ENCODE peak calls at places on chromosomes 1 and 21, in four cellular contexts. P, M, A and N are unnamed samples.

GRCh38 chr1:159089184-159089791 is 12.7 kb upstream of the AIM2 start:
- DNase-seq in A (no peak), P (no peak), M (no peak), N (peak)

GRCh38 chr21:28427356-28428022 is 565.2 kb downstream of the LTN1 start:
- DNase-seq in A (no peak), M (no peak), P (peak), N (no peak)

GRCh38 chr1:178612261-178612660 is 99.4 kb downstream of the TEX35 start:
- DNase-seq in A (no peak), P (peak), M (no peak), N (no peak)

GRCh38 chr1:223731076-223731770 is 18.9 kb downstream of the CAPN2 start:
- DNase-seq in M (no peak), A (no peak), P (peak), N (no peak)

GRCh38 chr1:39695011-39695410 is 3.8 kb upstream of the HPCAL4 start:
- DNase-seq in P (peak), A (no peak), M (no peak), N (no peak)

GRCh38 chr1:3145489-3146325 is 76.7 kb downstream of the PRDM16 start:
- DNase-seq in P (no peak), M (no peak), A (no peak), N (no peak)

GRCh38 chr1:219621047-219621786 is 8.3 kb upstream of the ZC3H11B start:
- DNase-seq in A (no peak), P (no peak), M (no peak), N (no peak)

GRCh38 chr1:21906173-21907078 is 30.7 kb downstream of the HSPG2 start:
- DNase-seq in P (peak), M (no peak), A (peak), N (no peak)

GRCh38 chr1:235100124-235100801 is 28.4 kb downstream of the TOMM20 start:
- DNase-seq in A (peak), M (peak), P (no peak), N (no peak)

GRCh38 chr21:32096411-32096810 is 182.4 kb downstream of the MIS18A start:
- DNase-seq in P (no peak), A (no peak), M (no peak), N (peak)

GRCh38 chr1:91876751-91877573 is 9.0 kb downstream of the TGFBR3 start:
- DNase-seq in P (no peak), M (no peak), A (no peak), N (no peak)

GRCh38 chr1:109975718-109976117 is 8.8 kb upstream of the AHCYL1 start:
- DNase-seq in M (no peak), P (peak), A (no peak), N (no peak)

GRCh38 chr1:99503276-99503747 is 142.6 kb upstream of the PALMD start:
- DNase-seq in P (peak), M (no peak), A (no peak), N (no peak)

GRCh38 chr1:207259391-207259790 is 62.1 kb upstream of the CD55 start:
- DNase-seq in M (no peak), P (peak), A (no peak), N (no peak)

GRCh38 chr21:45001134-45002095 is 61.6 kb downstream of the SLX9 start:
- DNase-seq in M (no peak), A (peak), P (peak), N (no peak)

GRCh38 chr1:174788981-174789380 is 210.8 kb upstream of the CACYBP start:
- DNase-seq in P (peak), A (no peak), M (no peak), N (no peak)

GRCh38 chr21:42337830-42338729 is 12.7 kb downstream of the TFF2 start:
- DNase-seq in P (peak), A (peak), M (peak), N (peak)

GRCh38 chr1:203473281-203473680 is 2.3 kb upstream of the PRELP start:
- DNase-seq in P (no peak), M (no peak), A (no peak), N (no peak)

GRCh38 chr1:41955461-41956159 is 36.9 kb upstream of the HIVEP3 start:
- DNase-seq in M (no peak), P (peak), A (no peak), N (peak)

GRCh38 chr1:7769673-7770412 is 1.3 kb upstream of the VAMP3 start:
- DNase-seq in A (no peak), P (no peak), M (no peak), N (no peak)

GRCh38 chr1:172400073-172400737 is 20.3 kb upstream of the C1orf105 start:
- DNase-seq in P (no peak), M (no peak), A (no peak), N (no peak)

GRCh38 chr1:161885013-161885412 is 118.9 kb downstream of the ATF6 start:
- DNase-seq in M (no peak), A (no peak), P (peak), N (no peak)

GRCh38 chr1:222880586-222880985 is 65.7 kb downstream of the DISP1 start:
- DNase-seq in M (no peak), A (no peak), P (peak), N (no peak)

GRCh38 chr1:33094971-33095604 is 14.1 kb downstream of the AZIN2 start:
- DNase-seq in A (peak), M (peak), P (peak), N (no peak)
- TF ChIP-seq CTCF in A (peak), M (peak), P (peak), N (peak)

DNA sequence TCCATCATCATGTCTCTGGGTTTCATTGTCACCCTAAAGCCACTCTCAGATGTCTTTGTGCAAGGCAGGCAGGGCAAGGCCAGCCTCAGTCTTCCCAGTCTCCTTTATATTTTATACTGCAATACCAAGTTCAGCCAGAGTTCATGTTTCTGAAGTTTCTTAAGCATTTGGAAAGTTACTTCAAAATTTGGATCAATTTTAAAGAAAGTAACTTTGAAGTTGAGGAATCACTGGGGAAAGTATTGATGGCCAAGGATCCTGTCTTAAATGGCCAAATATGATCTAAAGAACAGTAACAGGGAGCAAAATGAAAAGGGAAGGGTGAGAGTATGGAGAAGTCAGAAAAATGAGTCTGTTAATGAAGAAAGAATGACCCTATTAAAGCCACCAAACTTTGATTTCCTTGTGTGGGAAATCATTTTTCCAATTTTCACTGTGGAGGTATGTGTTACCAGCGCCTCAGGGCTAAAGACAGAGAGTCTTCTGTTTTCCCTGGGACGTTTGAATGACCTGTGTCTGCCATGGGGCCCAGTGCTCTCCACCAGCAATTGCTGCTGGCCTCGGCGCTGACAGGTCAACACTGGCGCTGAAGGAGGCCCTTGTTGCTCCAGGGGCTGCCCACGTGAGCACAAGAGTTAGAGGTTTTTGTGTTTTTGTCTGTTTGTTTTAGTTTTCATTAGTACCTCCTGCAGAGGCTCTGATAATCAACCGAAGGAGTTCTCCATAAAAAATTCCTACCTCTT is 93.9 kb downstream of the ATP5PO start:
- DNase-seq in P (no peak), M (no peak), A (no peak), N (no peak)
- TF ChIP-seq CTCF in P (no peak), M (no peak), A (no peak), N (no peak)

GRCh38 chr1:18289597-18289996 is 182.0 kb downstream of the IGSF21 start:
- DNase-seq in A (no peak), P (no peak), M (no peak), N (no peak)
- TF ChIP-seq CTCF in A (peak), P (no peak), M (no peak), N (no peak)

GRCh38 chr1:35857830-35858229 is 25.2 kb upstream of the AGO1 start:
- DNase-seq in M (no peak), P (peak), A (no peak), N (peak)
- TF ChIP-seq CTCF in M (peak), P (peak), A (no peak), N (no peak)

GRCh38 chr21:46308431-46308830 is 15.2 kb downstream of the C21orf58 start:
- DNase-seq in P (no peak), A (no peak), M (no peak), N (no peak)

GRCh38 chr21:46307625-46308024 is 16.0 kb downstream of the C21orf58 start:
- DNase-seq in P (peak), M (no peak), A (no peak), N (no peak)

GRCh38 chr21:46314441-46315020 is 9.1 kb downstream of the C21orf58 start:
- DNase-seq in M (no peak), P (no peak), A (no peak), N (no peak)

GRCh38 chr21:46316708-46317324 is 6.9 kb downstream of the C21orf58 start:
- DNase-seq in A (no peak), M (no peak), P (no peak), N (no peak)

GRCh38 chr21:46311568-46311967 is 12.1 kb downstream of the C21orf58 start:
- DNase-seq in P (no peak), A (no peak), M (no peak), N (no peak)
- TF ChIP-seq CTCF in P (no peak), A (no peak), M (no peak), N (no peak)

DNA sequence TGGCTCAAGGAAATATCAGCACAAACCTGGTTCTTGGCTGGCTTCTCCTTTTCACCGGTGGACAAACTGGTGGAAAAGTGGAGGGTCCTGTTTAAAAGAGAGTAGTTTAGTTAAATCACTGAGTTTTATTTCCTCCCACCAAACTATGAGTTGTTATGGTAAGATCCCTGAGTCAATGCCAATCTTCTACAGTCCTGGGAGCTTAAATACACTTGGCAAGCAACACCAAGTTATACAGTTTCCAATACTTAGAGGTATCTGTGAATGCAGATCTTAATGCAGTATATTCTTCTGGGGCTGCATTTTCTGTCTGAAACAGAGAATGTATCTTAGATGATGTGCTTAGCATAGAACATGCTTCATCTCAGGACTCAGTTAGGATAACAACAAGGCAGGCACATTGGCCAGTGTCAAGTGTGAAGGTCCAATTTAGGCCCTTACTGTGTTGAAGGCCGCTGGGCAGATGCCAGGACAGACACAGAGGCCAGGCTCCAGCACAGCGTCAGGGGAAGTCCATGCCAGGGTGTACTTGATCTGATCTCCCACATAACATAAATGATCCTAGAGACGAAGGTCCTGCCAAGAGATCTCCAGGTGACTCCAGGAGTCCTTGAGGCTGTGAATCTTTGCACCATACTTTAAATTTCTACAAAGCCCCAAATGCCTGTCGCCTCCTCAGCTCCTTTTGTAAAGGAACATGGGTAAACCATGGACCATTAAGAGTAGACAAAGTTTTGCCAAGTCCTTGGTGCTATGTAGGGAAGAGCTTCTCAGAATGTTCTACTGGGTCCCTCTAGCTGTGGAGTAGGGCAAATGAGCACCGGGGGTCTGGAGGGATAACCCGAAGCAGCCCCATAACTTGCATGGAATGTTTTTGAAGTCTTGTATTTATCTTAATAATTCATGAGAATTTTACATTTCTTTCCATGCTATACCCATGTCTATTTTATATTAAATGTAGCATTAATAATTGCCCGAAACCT is 76.8 kb downstream of the KCNJ15 start:
- DNase-seq in A (no peak), P (no peak), M (no peak), N (no peak)
- TF ChIP-seq CTCF in A (no peak), P (peak), M (no peak), N (no peak)

DNA sequence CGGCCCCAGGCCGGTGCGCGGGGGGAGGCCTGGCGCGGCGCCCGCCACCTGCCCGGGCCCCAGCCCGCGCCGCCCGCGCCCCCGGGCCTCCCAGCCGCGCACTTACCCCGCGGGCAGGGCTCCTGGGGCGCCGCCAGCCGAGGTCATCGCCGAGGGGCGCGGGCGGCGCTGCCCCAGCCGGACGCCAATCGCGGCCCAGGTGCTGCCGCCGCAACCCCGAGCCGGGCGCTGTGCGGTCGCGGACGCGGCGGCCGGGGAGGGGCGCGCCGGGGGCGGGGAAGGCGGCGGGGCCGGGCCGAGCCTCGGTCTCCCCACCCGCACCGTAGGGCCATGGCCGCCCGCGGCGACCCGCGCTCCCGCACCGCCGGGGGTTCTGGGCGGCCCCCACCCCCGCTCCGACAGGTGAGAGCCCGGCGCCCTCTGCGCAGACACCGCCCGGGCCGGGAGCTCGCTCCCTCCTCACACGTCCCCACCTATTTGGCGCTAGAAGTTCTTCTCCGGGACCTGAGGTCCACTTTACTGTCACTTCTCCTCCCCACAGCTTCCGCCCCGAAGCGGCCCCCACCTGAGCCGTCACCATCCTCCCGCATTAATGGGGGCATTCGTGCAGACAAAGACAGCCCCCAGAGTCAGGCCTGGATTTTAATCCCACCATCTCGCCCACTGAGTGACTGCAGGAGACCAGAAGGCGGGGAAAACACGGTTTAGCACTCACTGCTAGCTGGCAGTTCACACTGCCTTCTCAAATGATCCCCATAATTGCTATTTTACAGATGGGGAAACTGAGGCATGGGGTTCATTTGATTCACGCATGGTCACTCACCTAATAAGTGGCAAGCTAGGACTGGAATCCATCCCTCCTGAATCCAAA is at the start of gene TTC39A:
- DNase-seq in M (no peak), P (no peak), A (no peak), N (peak)
- TF ChIP-seq CTCF in M (no peak), P (no peak), A (no peak), N (no peak)

GRCh38 chr1:95230768-95231191 is 3.2 kb upstream of the RWDD3 start:
- DNase-seq in A (no peak), M (no peak), P (no peak), N (no peak)
- TF ChIP-seq CTCF in A (no peak), M (no peak), P (no peak), N (no peak)

GRCh38 chr1:226995064-226995965 is 55.2 kb downstream of the COQ8A start:
- DNase-seq in M (no peak), P (no peak), A (no peak), N (peak)

GRCh38 chr1:226994357-226995063 is 54.4 kb downstream of the COQ8A start:
- DNase-seq in P (no peak), A (no peak), M (no peak), N (no peak)

GRCh38 chr1:226995966-226996332 is 55.9 kb downstream of the COQ8A start:
- DNase-seq in P (no peak), M (no peak), A (no peak), N (peak)

GRCh38 chr1:226991920-226992319 is 51.8 kb downstream of the COQ8A start:
- DNase-seq in M (no peak), P (no peak), A (no peak), N (no peak)

DNA sequence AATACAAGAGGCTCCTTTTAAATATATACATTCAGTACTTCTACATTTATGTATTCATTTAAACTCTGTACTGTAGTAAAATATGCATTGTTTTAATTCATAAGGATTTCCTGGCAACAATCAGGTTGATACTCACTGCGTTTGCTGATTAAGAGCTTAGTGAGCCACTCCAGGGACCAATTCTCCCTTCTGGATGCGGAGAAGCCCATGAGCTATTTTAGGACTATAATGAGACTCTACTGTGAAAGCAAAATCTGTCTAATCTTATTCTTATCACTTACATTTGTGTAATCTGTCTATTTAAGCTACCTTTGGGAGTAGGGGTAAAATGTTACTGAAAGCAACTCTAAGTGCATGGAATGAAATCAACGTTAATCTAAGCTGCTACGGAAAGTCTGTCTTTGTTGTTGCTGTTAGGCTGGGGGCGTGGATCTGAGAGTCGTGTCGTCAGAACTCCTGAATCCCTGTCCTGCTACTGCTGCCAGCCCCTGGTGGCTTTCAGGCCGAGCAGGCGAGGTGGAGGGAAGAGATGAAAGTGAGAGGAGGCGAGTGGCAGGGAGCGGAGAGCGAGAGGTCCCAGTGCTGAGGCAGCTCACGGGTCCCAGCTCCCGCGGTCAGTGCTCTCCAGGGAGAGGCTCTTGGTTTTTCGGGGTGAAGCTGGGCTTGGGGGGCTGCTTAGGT is 53.7 kb downstream of the COQ8A start:
- DNase-seq in P (no peak), A (peak), M (no peak), N (no peak)
- TF ChIP-seq CTCF in P (no peak), A (no peak), M (no peak), N (no peak)

GRCh38 chr1:200916681-200917080 is 22.0 kb downstream of the INAVA start:
- DNase-seq in A (no peak), M (no peak), P (no peak), N (no peak)

GRCh38 chr1:200919386-200919785 is 24.7 kb downstream of the INAVA start:
- DNase-seq in M (no peak), A (no peak), P (no peak), N (no peak)

GRCh38 chr1:200918006-200918405 is 23.3 kb downstream of the INAVA start:
- DNase-seq in P (no peak), A (no peak), M (no peak), N (no peak)

GRCh38 chr1:200917291-200917817 is 22.7 kb downstream of the INAVA start:
- DNase-seq in P (no peak), M (no peak), A (no peak), N (no peak)

GRCh38 chr1:200916152-200916551 is 21.5 kb downstream of the INAVA start:
- DNase-seq in M (no peak), A (no peak), P (no peak), N (peak)
- TF ChIP-seq CTCF in M (no peak), A (peak), P (no peak), N (no peak)